ENCODE peak calls at places on chromosomes 4 and X, in five cellular contexts. J is upper lobe of left lung; Z is effector memory CD4-positive, alpha-beta T cell; K is thoracic aorta; T is A549. Y is an unnamed sample.

GRCh38 chr4:624705-625590 is at the start of gene PDE6B:
- DNase-seq in J (peak; percentile 71), Z (no peak), K (no peak), T (no peak), Y (no peak)

GRCh38 chrX:103806862-103807474 is 25.1 kb downstream of the RAB9B start:
- DNase-seq in J (no peak), Z (no peak), K (no peak), T (no peak), Y (no peak)

GRCh38 chrX:55210931-55211677 is 9.0 kb upstream of the PAGE5 start:
- DNase-seq in J (no peak), Z (no peak), K (no peak), T (no peak), Y (no peak)

GRCh38 chr4:73707918-73708577 is 32.3 kb upstream of the CXCL8 start:
- DNase-seq in J (no peak), Z (no peak), K (peak; percentile 49), T (peak; percentile 69), Y (no peak)

GRCh38 chrX:39975094-39975865 is 122.5 kb downstream of the BCOR start:
- DNase-seq in J (no peak), Z (no peak), K (no peak), T (no peak), Y (no peak)

GRCh38 chrX:114615765-114616164 is 31.9 kb downstream of the HTR2C start:
- DNase-seq in J (no peak), Z (no peak), K (no peak), T (no peak), Y (no peak)

GRCh38 chr4:150889306-150889705 is 125.8 kb downstream of the LRBA start:
- DNase-seq in J (no peak), Z (no peak), K (no peak), T (no peak), Y (no peak)

GRCh38 chrX:6917666-6918065 is 229.8 kb upstream of the STS start:
- DNase-seq in J (no peak), Z (no peak), K (no peak), T (no peak), Y (no peak)

GRCh38 chr4:105140684-105141490 is 5.8 kb upstream of the TET2 start:
- DNase-seq in J (no peak), Z (no peak), K (no peak), T (peak; percentile 37), Y (peak; percentile 63)

GRCh38 chr4:164931551-164932324 is 45.7 kb downstream of the TRIM61 start:
- DNase-seq in J (no peak), Z (no peak), K (no peak), T (no peak), Y (no peak)

GRCh38 chrX:2584216-2584615 is 83.4 kb upstream of the DHRSX start:
- DNase-seq in J (peak; percentile 68), Z (no peak), K (no peak), T (no peak), Y (no peak)

GRCh38 chrX:71420686-71421085 is 54.5 kb downstream of the TAF1 start:
- DNase-seq in J (peak; percentile 54), Z (no peak), K (no peak), T (no peak), Y (no peak)

GRCh38 chr4:138938371-138938699 is 77.2 kb upstream of the NOCT start:
- DNase-seq in J (no peak), Z (no peak), K (no peak), T (peak; percentile 56), Y (no peak)

GRCh38 chrX:63922221-63922620 is 137.2 kb upstream of the ARHGEF9 start:
- DNase-seq in J (no peak), Z (no peak), K (no peak), T (peak; percentile 46), Y (no peak)

GRCh38 chrX:131970347-131970746 is 52.8 kb upstream of the STK26 start:
- DNase-seq in J (no peak), Z (no peak), K (no peak), T (no peak), Y (no peak)

GRCh38 chrX:25175171-25175570 is 159.4 kb upstream of the ARX start:
- DNase-seq in J (no peak), Z (no peak), K (no peak), T (no peak), Y (no peak)

GRCh38 chr4:574346-575161 is 1.5 kb downstream of the TMEM271 start:
- DNase-seq in J (peak; percentile 79), Z (no peak), K (no peak), T (no peak), Y (no peak)

GRCh38 chrX:132292753-132293152 is 73.5 kb upstream of the RAP2C start:
- DNase-seq in J (no peak), Z (no peak), K (no peak), T (peak; percentile 46), Y (peak; percentile 32)

GRCh38 chr4:74675673-74676279 is 118.5 kb downstream of the BTC start:
- DNase-seq in J (no peak), Z (no peak), K (no peak), T (peak; percentile 80), Y (peak; percentile 12)

GRCh38 chr4:168540086-168540864 is 43.4 kb downstream of the PALLD start:
- DNase-seq in J (no peak), Z (no peak), K (no peak), T (peak; percentile 70), Y (no peak)

DNA sequence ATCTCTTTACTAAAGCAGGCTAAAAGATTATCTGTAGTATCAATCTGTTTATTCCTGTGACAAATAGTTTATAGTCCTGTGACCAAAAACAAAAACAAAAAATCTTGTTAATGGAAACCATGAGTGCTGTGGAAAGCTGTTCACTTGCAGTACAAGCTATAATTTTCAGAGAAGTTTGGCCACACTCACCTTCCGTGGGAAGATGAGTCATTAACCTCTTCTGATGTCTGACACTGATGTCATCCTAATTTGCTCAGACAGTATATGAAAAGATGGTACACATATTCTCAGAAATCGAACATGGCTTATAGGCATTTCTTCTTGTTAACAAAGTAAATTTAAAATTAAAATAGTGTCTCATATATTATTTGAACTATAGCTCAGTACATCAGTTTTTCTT is 19.9 kb upstream of the ENPP6 start:
- DNase-seq in J (no peak), Z (no peak), K (no peak), T (no peak), Y (peak; percentile 19)
- H3K4me3 ChIP-seq in J (no peak overlapping the region), Z (no peak overlapping the region), K (no peak overlapping the region), T (no peak overlapping the region), Y (no peak overlapping the region)

DNA sequence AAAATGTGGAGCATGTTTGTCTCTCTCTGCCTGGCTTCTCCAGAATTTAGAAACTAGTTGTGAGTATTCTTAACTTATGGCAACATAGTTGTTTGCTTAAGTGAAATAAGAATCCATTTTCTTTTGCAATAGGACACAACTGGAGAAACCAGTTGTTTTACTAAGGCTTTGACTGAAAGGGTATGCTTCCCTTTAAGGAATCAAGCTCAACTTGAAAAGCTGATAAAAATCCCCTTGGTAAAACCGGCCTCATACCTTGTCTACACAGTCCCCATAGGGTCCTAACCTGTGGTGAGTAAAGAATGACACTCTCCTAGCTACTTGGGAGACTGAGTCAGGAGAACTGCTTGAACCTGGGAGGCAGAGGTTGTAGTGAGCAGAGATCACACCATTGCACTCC is 139.8 kb downstream of the NR3C2 start:
- DNase-seq in J (no peak), Z (no peak), K (no peak), T (no peak), Y (no peak)
- H3K9me3 ChIP-seq in J (peaks cover 11% of the 10 kb centered on the region), Z (no peaks in the 10 kb centered on the region), K (no peaks in the 10 kb centered on the region), T (no peaks in the 10 kb centered on the region), Y (no peaks in the 10 kb centered on the region)

DNA sequence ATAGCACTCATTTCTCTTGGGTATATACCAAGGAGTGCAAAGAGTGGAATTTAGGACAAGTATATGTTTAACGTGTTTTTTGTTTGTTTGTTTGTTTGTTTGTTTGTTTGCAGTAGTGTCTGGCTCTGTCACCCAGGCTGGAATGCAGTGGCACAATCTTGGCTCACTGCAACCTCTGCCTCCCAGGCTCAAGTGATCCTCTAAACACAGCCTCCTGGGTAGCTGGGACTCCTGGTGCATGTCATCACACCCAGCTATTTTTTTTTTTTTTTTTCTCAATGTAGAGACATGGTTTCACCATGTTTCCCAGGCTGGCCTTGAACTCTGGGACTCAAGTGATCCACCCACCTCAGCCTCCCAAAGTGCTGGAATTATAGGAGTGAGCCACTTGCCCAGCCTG is 50.4 kb downstream of the SLC9A6 start:
- DNase-seq in J (no peak), Z (no peak), K (no peak), T (no peak), Y (no peak)
- H3K27ac ChIP-seq in J (no peak overlapping the region), Z (no peak overlapping the region), K (no peak overlapping the region), T (no peak overlapping the region), Y (no peak overlapping the region)

GRCh38 chrX:10833299-10834169 is 213.1 kb upstream of the MID1 start:
- DNase-seq in J (no peak), Z (no peak), K (no peak), T (peak; percentile 9), Y (no peak)

GRCh38 chrX:10828640-10829039 is 208.3 kb upstream of the MID1 start:
- DNase-seq in J (no peak), Z (no peak), K (no peak), T (no peak), Y (no peak)

GRCh38 chrX:10832103-10832502 is 211.7 kb upstream of the MID1 start:
- DNase-seq in J (no peak), Z (no peak), K (no peak), T (no peak), Y (no peak)
- H3K4me3 ChIP-seq in J (no peak overlapping the region), Z (no peak overlapping the region), K (peak overlapping the region; percentile 68), T (no peak overlapping the region), Y (no peak overlapping the region)

DNA sequence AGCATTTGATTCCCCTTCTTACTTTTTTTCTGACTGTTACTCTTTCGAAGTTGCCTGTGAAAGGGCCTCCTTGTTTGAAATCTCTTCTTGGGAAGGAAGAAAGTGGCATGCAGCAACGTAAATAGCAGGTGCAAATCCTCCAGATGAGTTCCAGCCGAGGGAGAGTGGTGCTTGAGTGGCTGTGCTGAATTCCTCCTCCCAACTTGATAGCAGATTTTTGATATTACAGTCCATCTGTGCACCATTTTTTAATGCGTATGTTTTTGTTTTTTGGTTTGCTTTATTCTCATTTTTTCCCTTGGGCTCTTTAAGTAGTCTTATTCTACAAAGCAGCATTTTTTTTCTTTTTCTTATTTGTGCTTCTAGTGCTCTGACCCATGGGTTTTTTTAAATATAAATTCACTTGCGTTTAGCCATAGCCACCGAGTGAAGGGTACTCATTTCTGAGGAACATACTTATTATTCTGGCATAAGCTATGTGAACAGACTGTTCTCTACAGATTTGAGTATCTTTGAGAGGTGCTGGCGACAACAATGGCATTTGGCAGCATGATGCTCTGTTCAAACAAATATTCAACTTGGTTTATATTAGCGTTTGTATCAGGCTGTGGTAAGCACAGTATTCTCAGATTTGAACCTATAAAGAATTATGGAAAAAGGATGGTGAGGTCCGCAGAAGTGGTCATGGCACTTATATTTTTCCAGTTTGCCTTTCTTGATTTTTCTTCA is 108.9 kb upstream of the LIMCH1 start:
- DNase-seq in J (no peak), Z (no peak), K (no peak), T (no peak), Y (no peak)
- H3K9me3 ChIP-seq in J (no peaks in the 10 kb centered on the region), Z (no peaks in the 10 kb centered on the region), K (no peaks in the 10 kb centered on the region), T (no peaks in the 10 kb centered on the region), Y (no peaks in the 10 kb centered on the region)

DNA sequence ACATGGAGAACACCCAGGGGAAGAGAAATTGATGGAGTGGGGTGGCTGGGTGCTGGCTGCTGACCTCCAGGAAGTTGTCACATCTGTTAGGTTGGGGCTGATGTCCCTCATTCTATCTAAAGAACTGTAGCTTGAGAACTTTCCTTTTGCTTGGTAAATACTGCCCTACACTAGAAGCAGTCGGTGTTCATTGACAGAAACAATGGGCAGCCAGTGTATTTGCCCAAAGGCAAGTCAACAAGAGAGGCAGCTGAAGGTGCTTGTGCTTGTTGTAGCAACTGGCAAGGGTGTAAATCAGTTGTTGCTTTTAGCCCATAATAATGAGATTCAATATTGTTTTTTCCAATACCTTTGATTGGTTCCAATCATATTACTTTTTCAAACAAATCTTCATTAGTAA is 956 bp downstream of the TMEM154 start:
- DNase-seq in J (no peak), Z (no peak), K (no peak), T (no peak), Y (no peak)
- H3K27ac ChIP-seq in J (peak overlapping the region; percentile 86), Z (no peak overlapping the region), K (no peak overlapping the region), T (no peak overlapping the region), Y (no peak overlapping the region)

Y was measured in CD4-positive, alpha-beta memory T cell.